ENCODE peak calls at places on chromosomes 4 and X, in nine cellular contexts. One of them, this sample, is unnamed.

GRCh38 chr4:28228575-28228974 is 1367.9 kb downstream of the STIM2 start:
- DNase-seq in NCI-H2171: no peak
- DNase-seq in upper lobe of right lung: no peak
- DNase-seq in ELF-1: no peak
- DNase-seq in tibial nerve: no peak
- DNase-seq in AML-193: no peak
- DNase-seq in NAMALWA: no peak
- DNase-seq in AG04450: no peak
- DNase-seq in small intestine: no peak
- DNase-seq in this sample: no peak

GRCh38 chrX:147890766-147891165 is 21.0 kb upstream of the FMR1 start:
- DNase-seq in AG04450: no peak
- DNase-seq in small intestine: no peak
- DNase-seq in AML-193: no peak
- DNase-seq in ELF-1: no peak
- DNase-seq in NAMALWA: no peak
- DNase-seq in upper lobe of right lung: no peak
- DNase-seq in NCI-H2171: no peak
- DNase-seq in tibial nerve: no peak
- DNase-seq in this sample: no peak

GRCh38 chr4:107854326-107855030 is 29.7 kb downstream of the SGMS2 start:
- DNase-seq in ELF-1: no peak
- DNase-seq in upper lobe of right lung: no peak
- DNase-seq in NCI-H2171: no peak
- DNase-seq in small intestine: peak; percentile 42
- DNase-seq in tibial nerve: no peak
- DNase-seq in AG04450: no peak
- DNase-seq in AML-193: no peak
- DNase-seq in NAMALWA: no peak
- DNase-seq in this sample: peak; percentile 48

GRCh38 chr4:113263274-113263673 is 213.8 kb downstream of the ANK2 start:
- DNase-seq in NAMALWA: no peak
- DNase-seq in upper lobe of right lung: no peak
- DNase-seq in ELF-1: no peak
- DNase-seq in tibial nerve: no peak
- DNase-seq in AG04450: no peak
- DNase-seq in small intestine: no peak
- DNase-seq in AML-193: no peak
- DNase-seq in NCI-H2171: no peak
- DNase-seq in this sample: no peak

GRCh38 chr4:57037982-57038604 is 59.4 kb downstream of the POLR2B start:
- DNase-seq in tibial nerve: peak; percentile 45
- DNase-seq in small intestine: peak; percentile 40
- DNase-seq in AML-193: no peak
- DNase-seq in NAMALWA: peak; percentile 53
- DNase-seq in upper lobe of right lung: peak; percentile 82
- DNase-seq in NCI-H2171: no peak
- DNase-seq in AG04450: no peak
- DNase-seq in ELF-1: peak; percentile 86
- DNase-seq in this sample: peak; percentile 31

GRCh38 chrX:13473666-13474516 is 95.5 kb upstream of the EGFL6 start:
- DNase-seq in tibial nerve: no peak
- DNase-seq in AG04450: no peak
- DNase-seq in ELF-1: no peak
- DNase-seq in NCI-H2171: no peak
- DNase-seq in small intestine: no peak
- DNase-seq in NAMALWA: peak; percentile 28
- DNase-seq in upper lobe of right lung: no peak
- DNase-seq in AML-193: no peak
- DNase-seq in this sample: no peak

GRCh38 chr4:84995386-84995785 is 28.9 kb upstream of the WDFY3 start:
- DNase-seq in AML-193: no peak
- DNase-seq in NAMALWA: no peak
- DNase-seq in upper lobe of right lung: no peak
- DNase-seq in AG04450: no peak
- DNase-seq in NCI-H2171: no peak
- DNase-seq in small intestine: no peak
- DNase-seq in ELF-1: peak; percentile 27
- DNase-seq in tibial nerve: no peak
- DNase-seq in this sample: no peak

GRCh38 chr4:108891921-108892320 is 129.1 kb upstream of the ETNPPL start:
- DNase-seq in tibial nerve: no peak
- DNase-seq in upper lobe of right lung: no peak
- DNase-seq in ELF-1: no peak
- DNase-seq in NCI-H2171: no peak
- DNase-seq in AG04450: no peak
- DNase-seq in NAMALWA: no peak
- DNase-seq in AML-193: no peak
- DNase-seq in small intestine: no peak
- DNase-seq in this sample: no peak

GRCh38 chr4:94827481-94828110 is 69.8 kb downstream of the BMPR1B start:
- DNase-seq in AG04450: peak; percentile 23
- DNase-seq in ELF-1: no peak
- DNase-seq in upper lobe of right lung: no peak
- DNase-seq in small intestine: no peak
- DNase-seq in tibial nerve: no peak
- DNase-seq in NAMALWA: no peak
- DNase-seq in NCI-H2171: no peak
- DNase-seq in AML-193: no peak
- DNase-seq in this sample: peak; percentile 71

GRCh38 chrX:37993857-37994619 is 12.3 kb upstream of the SYTL5 start:
- DNase-seq in AG04450: no peak
- DNase-seq in tibial nerve: no peak
- DNase-seq in NCI-H2171: peak; percentile 4
- DNase-seq in small intestine: peak; percentile 57
- DNase-seq in NAMALWA: peak; percentile 35
- DNase-seq in ELF-1: peak; percentile 47
- DNase-seq in AML-193: no peak
- DNase-seq in upper lobe of right lung: peak; percentile 68
- DNase-seq in this sample: no peak

GRCh38 chrX:74421181-74422028 is at the start of gene SLC16A2:
- DNase-seq in NCI-H2171: peak; percentile 69
- DNase-seq in small intestine: peak; percentile 16
- DNase-seq in NAMALWA: no peak
- DNase-seq in AML-193: no peak
- DNase-seq in ELF-1: peak; percentile 92
- DNase-seq in AG04450: peak; percentile 49
- DNase-seq in upper lobe of right lung: peak; percentile 68
- DNase-seq in tibial nerve: peak; percentile 52
- DNase-seq in this sample: peak; percentile 53

GRCh38 chrX:93695981-93696380 is 22.0 kb downstream of the FAM133A start:
- DNase-seq in NCI-H2171: no peak
- DNase-seq in tibial nerve: no peak
- DNase-seq in NAMALWA: no peak
- DNase-seq in ELF-1: no peak
- DNase-seq in upper lobe of right lung: no peak
- DNase-seq in small intestine: no peak
- DNase-seq in AML-193: no peak
- DNase-seq in AG04450: no peak
- DNase-seq in this sample: no peak

GRCh38 chr4:120327276-120327675 is 260.6 kb upstream of the MAD2L1 start:
- DNase-seq in AML-193: no peak
- DNase-seq in upper lobe of right lung: no peak
- DNase-seq in AG04450: no peak
- DNase-seq in tibial nerve: no peak
- DNase-seq in small intestine: no peak
- DNase-seq in NCI-H2171: no peak
- DNase-seq in ELF-1: peak; percentile 8
- DNase-seq in NAMALWA: no peak
- DNase-seq in this sample: no peak

GRCh38 chr4:73460913-73461522 is 20.5 kb upstream of the AFM start:
- DNase-seq in AML-193: no peak
- DNase-seq in NCI-H2171: no peak
- DNase-seq in ELF-1: no peak
- DNase-seq in AG04450: no peak
- DNase-seq in upper lobe of right lung: no peak
- DNase-seq in small intestine: no peak
- DNase-seq in tibial nerve: no peak
- DNase-seq in NAMALWA: no peak
- DNase-seq in this sample: no peak

GRCh38 chrX:54482839-54483593 is 13.0 kb downstream of the FGD1 start:
- DNase-seq in tibial nerve: no peak
- DNase-seq in AML-193: no peak
- DNase-seq in NAMALWA: no peak
- DNase-seq in ELF-1: peak; percentile 41
- DNase-seq in small intestine: no peak
- DNase-seq in AG04450: no peak
- DNase-seq in upper lobe of right lung: no peak
- DNase-seq in NCI-H2171: no peak
- DNase-seq in this sample: no peak

GRCh38 chr4:176784816-176785215 is 7.9 kb downstream of the VEGFC start:
- DNase-seq in ELF-1: no peak
- DNase-seq in NCI-H2171: no peak
- DNase-seq in AG04450: no peak
- DNase-seq in NAMALWA: no peak
- DNase-seq in tibial nerve: no peak
- DNase-seq in small intestine: no peak
- DNase-seq in AML-193: no peak
- DNase-seq in upper lobe of right lung: no peak
- DNase-seq in this sample: no peak

GRCh38 chr4:72568959-72569718 is at the start of gene ADAMTS3:
- DNase-seq in AG04450: peak; percentile 15
- DNase-seq in NCI-H2171: peak; percentile 3
- DNase-seq in small intestine: no peak
- DNase-seq in NAMALWA: no peak
- DNase-seq in AML-193: no peak
- DNase-seq in tibial nerve: no peak
- DNase-seq in ELF-1: peak; percentile 91
- DNase-seq in upper lobe of right lung: peak; percentile 82
- DNase-seq in this sample: peak; percentile 0

GRCh38 chr4:16224264-16224663 is 2.0 kb downstream of the TAPT1 start:
- DNase-seq in tibial nerve: no peak
- DNase-seq in small intestine: no peak
- DNase-seq in NCI-H2171: no peak
- DNase-seq in AML-193: no peak
- DNase-seq in ELF-1: peak; percentile 49
- DNase-seq in NAMALWA: peak; percentile 45
- DNase-seq in AG04450: no peak
- DNase-seq in upper lobe of right lung: no peak
- DNase-seq in this sample: no peak

GRCh38 chr4:79864470-79865190 is 208.4 kb downstream of the ANTXR2 start:
- DNase-seq in AML-193: no peak
- DNase-seq in upper lobe of right lung: no peak
- DNase-seq in ELF-1: no peak
- DNase-seq in NCI-H2171: no peak
- DNase-seq in AG04450: no peak
- DNase-seq in NAMALWA: no peak
- DNase-seq in tibial nerve: no peak
- DNase-seq in small intestine: no peak
- DNase-seq in this sample: no peak

GRCh38 chr4:43264730-43265129 is 372.2 kb downstream of the GRXCR1 start:
- DNase-seq in NCI-H2171: no peak
- DNase-seq in tibial nerve: no peak
- DNase-seq in ELF-1: no peak
- DNase-seq in small intestine: no peak
- DNase-seq in AML-193: no peak
- DNase-seq in AG04450: no peak
- DNase-seq in upper lobe of right lung: no peak
- DNase-seq in NAMALWA: no peak
- DNase-seq in this sample: no peak

This sample was measured in HCEC 1CT.